ENCODE peak calls at places on chromosomes 7 and 10, in five cellular contexts. One of them, this sample, is unnamed.

GRCh38 chr10:20004087-20004523 is 187.9 kb downstream of the PLXDC2 start:
- DNase-seq in heart left ventricle: peak
- DNase-seq in neuronal stem cell: no peak
- DNase-seq in GM12865: peak
- DNase-seq in esophagus squamous epithelium: no peak
- DNase-seq in this sample: peak

GRCh38 chr10:91247360-91248111 is 27.1 kb downstream of the PCGF5 start:
- DNase-seq in heart left ventricle: no peak
- DNase-seq in neuronal stem cell: no peak
- DNase-seq in GM12865: no peak
- DNase-seq in esophagus squamous epithelium: no peak
- DNase-seq in this sample: no peak

GRCh38 chr10:35136263-35136815 is 9.7 kb downstream of the CREM start:
- DNase-seq in heart left ventricle: no peak
- DNase-seq in neuronal stem cell: no peak
- DNase-seq in GM12865: peak
- DNase-seq in esophagus squamous epithelium: no peak
- DNase-seq in this sample: no peak

GRCh38 chr7:130957140-130957513 is 223.1 kb upstream of the KLF14 start:
- DNase-seq in heart left ventricle: no peak
- DNase-seq in neuronal stem cell: no peak
- DNase-seq in GM12865: no peak
- DNase-seq in esophagus squamous epithelium: no peak
- DNase-seq in this sample: no peak

GRCh38 chr10:132861884-132862461 is 76.0 kb upstream of the NKX6-2 start:
- DNase-seq in heart left ventricle: peak
- DNase-seq in neuronal stem cell: no peak
- DNase-seq in GM12865: no peak
- DNase-seq in esophagus squamous epithelium: no peak
- DNase-seq in this sample: no peak

GRCh38 chr7:33250421-33250827 is 121.1 kb downstream of the BBS9 start:
- DNase-seq in heart left ventricle: no peak
- DNase-seq in neuronal stem cell: no peak
- DNase-seq in GM12865: no peak
- DNase-seq in esophagus squamous epithelium: no peak
- DNase-seq in this sample: no peak

GRCh38 chr10:132634241-132634946 is 96.8 kb downstream of the INPP5A start:
- DNase-seq in heart left ventricle: no peak
- DNase-seq in neuronal stem cell: no peak
- DNase-seq in GM12865: peak
- DNase-seq in esophagus squamous epithelium: no peak
- DNase-seq in this sample: no peak

GRCh38 chr10:115945696-115946445 is 327.1 kb downstream of the GFRA1 start:
- DNase-seq in heart left ventricle: no peak
- DNase-seq in neuronal stem cell: no peak
- DNase-seq in GM12865: no peak
- DNase-seq in esophagus squamous epithelium: no peak
- DNase-seq in this sample: no peak

GRCh38 chr10:117350905-117351304 is 24.3 kb downstream of the PDZD8 start:
- DNase-seq in heart left ventricle: no peak
- DNase-seq in neuronal stem cell: no peak
- DNase-seq in GM12865: peak
- DNase-seq in esophagus squamous epithelium: no peak
- DNase-seq in this sample: no peak

DNA sequence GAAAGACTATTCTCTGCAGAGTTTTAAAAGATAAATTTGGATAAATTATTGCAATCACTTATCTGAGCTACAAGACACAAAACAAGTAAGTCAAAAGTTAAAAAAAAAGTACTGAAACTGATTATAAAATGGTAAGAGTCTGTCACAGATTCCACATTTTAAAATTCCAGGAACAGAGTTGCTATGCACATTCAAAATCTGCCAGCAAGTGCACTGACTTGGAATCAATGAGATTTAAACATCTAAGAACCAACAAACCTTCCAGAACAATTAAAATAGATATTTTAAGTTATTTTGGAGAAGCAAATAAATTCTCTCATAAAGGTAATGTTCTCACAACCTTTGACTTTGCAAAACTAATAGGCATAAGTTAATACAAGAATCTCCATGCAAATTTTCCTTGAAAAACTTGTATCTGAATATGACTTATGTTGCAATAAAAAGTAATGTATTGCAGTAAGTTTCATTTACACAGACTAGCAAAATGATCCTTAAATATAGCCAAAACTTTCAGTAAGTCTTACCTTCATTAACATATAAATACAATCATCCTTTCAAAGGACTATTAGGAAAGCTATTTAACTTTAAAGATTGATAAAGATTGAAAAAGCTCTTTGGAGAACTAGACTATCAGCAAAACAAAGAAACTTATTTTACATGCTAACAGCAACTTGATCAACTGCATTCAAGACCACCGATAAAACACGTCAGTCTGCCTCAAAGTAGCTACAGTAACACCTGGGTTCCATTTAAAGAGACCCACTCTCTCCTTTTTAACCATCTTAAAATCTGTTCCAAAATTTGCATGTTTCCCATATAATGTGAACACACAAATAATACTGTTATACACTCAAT is 4.4 kb downstream of the ETV1 start:
- DNase-seq in heart left ventricle: no peak
- DNase-seq in neuronal stem cell: no peak
- DNase-seq in GM12865: no peak
- DNase-seq in esophagus squamous epithelium: no peak
- DNase-seq in this sample: no peak
- H3K4me3 ChIP-seq in heart left ventricle: peak
- H3K4me3 ChIP-seq in neuronal stem cell: no peak
- H3K4me3 ChIP-seq in GM12865: no peak
- H3K4me3 ChIP-seq in esophagus squamous epithelium: no peak
- H3K4me3 ChIP-seq in this sample: peak

GRCh38 chr7:99393363-99394187 is 14.8 kb downstream of the PDAP1 start:
- DNase-seq in heart left ventricle: peak
- DNase-seq in neuronal stem cell: peak
- DNase-seq in GM12865: no peak
- DNase-seq in esophagus squamous epithelium: no peak
- DNase-seq in this sample: no peak
- H3K4me3 ChIP-seq in heart left ventricle: peak
- H3K4me3 ChIP-seq in neuronal stem cell: peak
- H3K4me3 ChIP-seq in GM12865: no peak
- H3K4me3 ChIP-seq in esophagus squamous epithelium: peak
- H3K4me3 ChIP-seq in this sample: peak

GRCh38 chr10:13089345-13089744 is 10.6 kb upstream of the OPTN start:
- DNase-seq in heart left ventricle: no peak
- DNase-seq in neuronal stem cell: no peak
- DNase-seq in GM12865: no peak
- DNase-seq in esophagus squamous epithelium: no peak
- DNase-seq in this sample: no peak
- H3K4me3 ChIP-seq in heart left ventricle: no peak
- H3K4me3 ChIP-seq in neuronal stem cell: no peak
- H3K4me3 ChIP-seq in GM12865: no peak
- H3K4me3 ChIP-seq in esophagus squamous epithelium: no peak
- H3K4me3 ChIP-seq in this sample: no peak

GRCh38 chr7:108299251-108300014 is 156.8 kb downstream of the NRCAM start:
- DNase-seq in heart left ventricle: no peak
- DNase-seq in neuronal stem cell: no peak
- DNase-seq in GM12865: no peak
- DNase-seq in esophagus squamous epithelium: no peak
- DNase-seq in this sample: no peak

GRCh38 chr7:108293190-108293612 is 163.0 kb downstream of the NRCAM start:
- DNase-seq in heart left ventricle: no peak
- DNase-seq in neuronal stem cell: peak
- DNase-seq in GM12865: no peak
- DNase-seq in esophagus squamous epithelium: no peak
- DNase-seq in this sample: no peak

GRCh38 chr7:108292541-108292940 is 162.4 kb upstream of the LAMB4 start:
- DNase-seq in heart left ventricle: no peak
- DNase-seq in neuronal stem cell: no peak
- DNase-seq in GM12865: no peak
- DNase-seq in esophagus squamous epithelium: no peak
- DNase-seq in this sample: no peak

GRCh38 chr7:108294595-108294994 is 161.6 kb downstream of the NRCAM start:
- DNase-seq in heart left ventricle: no peak
- DNase-seq in neuronal stem cell: no peak
- DNase-seq in GM12865: peak
- DNase-seq in esophagus squamous epithelium: no peak
- DNase-seq in this sample: no peak

GRCh38 chr7:108296911-108297310 is 159.3 kb downstream of the NRCAM start:
- DNase-seq in heart left ventricle: no peak
- DNase-seq in neuronal stem cell: no peak
- DNase-seq in GM12865: no peak
- DNase-seq in esophagus squamous epithelium: no peak
- DNase-seq in this sample: no peak
- H3K4me3 ChIP-seq in heart left ventricle: no peak
- H3K4me3 ChIP-seq in neuronal stem cell: no peak
- H3K4me3 ChIP-seq in GM12865: no peak
- H3K4me3 ChIP-seq in esophagus squamous epithelium: no peak
- H3K4me3 ChIP-seq in this sample: no peak

GRCh38 chr7:162583-163297 is 29.6 kb upstream of the FAM20C start:
- DNase-seq in heart left ventricle: no peak
- DNase-seq in neuronal stem cell: no peak
- DNase-seq in GM12865: no peak
- DNase-seq in esophagus squamous epithelium: no peak
- DNase-seq in this sample: no peak

GRCh38 chr7:165661-166369 is 26.6 kb upstream of the FAM20C start:
- DNase-seq in heart left ventricle: no peak
- DNase-seq in neuronal stem cell: no peak
- DNase-seq in GM12865: no peak
- DNase-seq in esophagus squamous epithelium: no peak
- DNase-seq in this sample: no peak

GRCh38 chr7:164882-165660 is 27.3 kb upstream of the FAM20C start:
- DNase-seq in heart left ventricle: no peak
- DNase-seq in neuronal stem cell: no peak
- DNase-seq in GM12865: no peak
- DNase-seq in esophagus squamous epithelium: no peak
- DNase-seq in this sample: no peak

GRCh38 chr7:163298-163695 is 29.1 kb upstream of the FAM20C start:
- DNase-seq in heart left ventricle: no peak
- DNase-seq in neuronal stem cell: no peak
- DNase-seq in GM12865: no peak
- DNase-seq in esophagus squamous epithelium: no peak
- DNase-seq in this sample: no peak

DNA sequence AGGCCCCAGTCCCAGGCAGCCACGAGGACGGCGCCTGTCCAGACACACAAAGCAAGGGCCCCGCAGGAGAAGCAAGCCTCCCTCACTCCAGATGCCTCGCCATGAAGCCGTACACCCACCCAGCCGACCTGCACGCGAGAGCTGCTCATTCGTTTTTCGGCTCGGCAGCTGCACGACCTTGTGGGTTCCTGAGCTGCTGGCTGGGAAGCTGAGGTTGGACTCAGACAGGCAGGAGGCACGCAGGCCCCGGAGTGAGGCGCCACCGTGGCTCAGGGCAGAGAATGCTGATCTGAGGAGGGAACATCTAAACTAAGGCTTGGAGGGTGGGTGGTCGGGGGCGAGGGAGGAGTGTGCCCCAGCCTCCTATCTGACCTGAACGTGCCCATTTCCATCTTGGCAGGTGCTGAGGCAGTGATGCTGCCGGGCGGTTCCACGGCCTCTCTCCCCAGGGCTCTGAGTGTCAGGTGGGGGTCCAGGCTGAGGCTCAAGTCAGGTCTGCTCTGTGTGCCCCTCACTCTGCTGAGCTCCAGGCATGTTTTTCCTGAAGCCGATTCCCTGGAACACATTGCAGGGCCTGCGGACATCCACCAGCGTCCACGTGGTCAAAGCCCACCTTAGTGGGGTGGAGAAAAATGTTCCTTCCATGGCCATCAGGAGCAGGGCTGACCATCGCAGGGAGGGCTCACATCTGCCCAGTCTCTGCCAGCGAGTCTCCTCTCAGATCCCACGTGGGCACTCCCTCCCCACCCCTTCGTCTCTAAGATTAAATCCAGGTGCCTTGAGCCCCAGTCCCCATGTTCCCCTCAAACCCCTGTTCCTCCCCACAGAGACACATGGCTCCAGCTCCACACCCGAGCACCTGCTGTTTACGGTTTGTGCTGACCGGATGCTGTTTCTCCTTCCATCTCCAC is 28.1 kb upstream of the FAM20C start:
- DNase-seq in heart left ventricle: no peak
- DNase-seq in neuronal stem cell: no peak
- DNase-seq in GM12865: no peak
- DNase-seq in esophagus squamous epithelium: no peak
- DNase-seq in this sample: no peak
- H3K4me3 ChIP-seq in heart left ventricle: no peak
- H3K4me3 ChIP-seq in neuronal stem cell: no peak
- H3K4me3 ChIP-seq in GM12865: no peak
- H3K4me3 ChIP-seq in esophagus squamous epithelium: no peak
- H3K4me3 ChIP-seq in this sample: no peak

DNA sequence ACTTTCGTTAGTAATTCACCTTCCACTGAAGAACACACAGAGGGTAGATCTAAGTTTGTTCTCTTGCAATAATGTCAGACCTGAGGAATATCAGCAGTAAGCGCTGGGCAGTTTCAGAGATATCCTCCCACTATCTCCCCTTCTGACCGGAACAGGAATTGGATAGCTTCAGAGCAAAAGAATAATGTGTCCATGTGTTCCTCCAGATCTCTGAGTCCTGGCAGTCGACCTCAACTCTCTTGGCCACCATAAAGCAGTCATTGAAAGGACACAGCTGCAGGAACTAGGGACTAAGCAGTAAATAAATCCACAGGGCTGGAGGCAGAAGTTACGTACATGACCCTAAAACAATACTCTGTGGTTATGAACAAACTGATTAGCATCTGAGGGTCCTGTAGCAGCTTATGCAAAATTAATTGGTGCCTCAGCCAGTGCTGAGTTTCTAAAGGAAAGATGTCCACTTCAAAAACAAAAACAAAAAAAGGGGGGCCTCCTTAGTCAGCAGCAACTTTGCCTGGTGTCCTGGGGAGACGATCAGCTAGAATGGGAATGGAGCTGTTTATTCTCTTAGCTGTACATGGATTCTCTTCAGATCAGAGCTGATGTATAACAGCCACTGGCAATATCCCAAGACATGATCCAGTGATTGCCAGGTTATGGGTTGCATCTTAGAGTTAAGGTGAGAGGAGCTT is 6.4 kb upstream of the PRTFDC1 start:
- DNase-seq in heart left ventricle: peak
- DNase-seq in neuronal stem cell: no peak
- DNase-seq in GM12865: no peak
- DNase-seq in esophagus squamous epithelium: no peak
- DNase-seq in this sample: no peak
- H3K4me3 ChIP-seq in heart left ventricle: no peak
- H3K4me3 ChIP-seq in neuronal stem cell: no peak
- H3K4me3 ChIP-seq in GM12865: no peak
- H3K4me3 ChIP-seq in esophagus squamous epithelium: peak
- H3K4me3 ChIP-seq in this sample: no peak

DNA sequence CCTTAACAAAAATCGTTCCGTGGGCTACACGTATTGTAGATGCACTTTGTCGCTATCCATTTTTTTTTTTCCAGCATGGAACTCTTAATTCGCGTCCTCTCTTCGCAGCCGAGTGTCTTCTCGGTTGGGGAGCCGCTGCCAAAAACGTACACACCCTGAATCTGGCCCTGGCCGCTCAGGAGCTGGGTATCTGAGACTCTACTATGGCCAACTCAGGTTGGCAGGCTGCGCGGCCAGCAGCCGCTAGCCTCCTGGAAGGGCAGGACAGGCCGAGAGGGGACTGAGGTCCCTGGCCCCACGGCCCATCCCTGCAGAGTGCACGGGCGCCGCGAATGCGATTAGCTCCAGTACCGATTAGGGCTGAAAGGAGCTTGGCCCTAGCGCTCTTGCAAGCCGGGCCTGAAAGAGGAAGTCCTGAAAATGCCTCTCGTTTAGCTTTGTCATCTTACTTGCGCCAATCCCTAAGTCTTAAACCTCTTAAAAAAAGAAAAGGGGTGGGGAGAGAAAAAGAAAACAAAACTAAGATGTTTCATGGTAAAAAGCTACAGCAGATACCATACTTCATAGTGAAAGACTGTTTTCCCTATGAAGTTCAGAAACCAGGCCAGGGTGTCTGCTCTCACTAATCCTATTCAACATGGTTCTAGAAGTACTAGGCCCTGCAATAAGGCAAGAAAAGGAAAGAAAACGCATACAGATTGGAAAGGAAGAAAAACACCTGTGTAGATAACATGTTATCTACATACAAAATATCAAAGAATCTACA is 113.2 kb upstream of the RHEB start:
- DNase-seq in heart left ventricle: peak
- DNase-seq in neuronal stem cell: peak
- DNase-seq in GM12865: peak
- DNase-seq in esophagus squamous epithelium: peak
- DNase-seq in this sample: peak
- H3K4me3 ChIP-seq in heart left ventricle: peak
- H3K4me3 ChIP-seq in neuronal stem cell: peak
- H3K4me3 ChIP-seq in GM12865: peak
- H3K4me3 ChIP-seq in esophagus squamous epithelium: peak
- H3K4me3 ChIP-seq in this sample: peak